ENCODE peak calls at places on chromosomes 12 and 14, in nine cellular contexts. T, E, V, K, B, L, P, C and M are unnamed samples.

GRCh38 chr12:70383484-70383883 is 17.4 kb downstream of the KCNMB4 start:
- DNase-seq in P (no peak), K (no peak), E (no peak), C (no peak), L (no peak), V (no peak), B (no peak), T (no peak), M (no peak)

GRCh38 chr14:106506901-106507305 is 980.5 kb downstream of the TMEM121 start:
- DNase-seq in K (no peak), E (no peak), C (no peak), P (no peak), V (no peak), B (no peak), T (no peak), L (no peak), M (peak; percentile 84)

GRCh38 chr12:109111775-109112491 is 4.5 kb upstream of the ACACB start:
- DNase-seq in E (peak; percentile 80), P (peak; percentile 73), K (peak; percentile 53), V (peak; percentile 79), B (no peak), L (peak; percentile 73), C (peak; percentile 76), T (peak; percentile 39), M (no peak)

GRCh38 chr14:47929334-47929733 is 253.9 kb upstream of the MDGA2 start:
- DNase-seq in B (no peak), K (no peak), V (no peak), P (no peak), E (no peak), T (no peak), L (no peak), C (no peak), M (no peak)

GRCh38 chr12:2624543-2625266 is 170.1 kb upstream of the FKBP4 start:
- DNase-seq in T (no peak), E (no peak), C (no peak), K (no peak), P (no peak), L (peak; percentile 29), B (no peak), V (no peak), M (no peak)

GRCh38 chr12:11795910-11796459 is 146.5 kb downstream of the ETV6 start:
- DNase-seq in K (peak; percentile 14), P (peak; percentile 62), V (no peak), B (no peak), T (peak; percentile 76), C (no peak), L (no peak), E (no peak), M (no peak)

GRCh38 chr14:77616133-77616453 is 344 bp downstream of the SPTLC2 start:
- DNase-seq in B (no peak), L (peak; percentile 22), V (no peak), T (peak; percentile 27), P (no peak), E (no peak), C (no peak), K (no peak), M (no peak)

GRCh38 chr14:55581011-55581806 is 1.2 kb downstream of the KTN1 start:
- DNase-seq in B (no peak), V (peak; percentile 90), L (peak; percentile 46), C (peak; percentile 42), E (no peak), T (peak; percentile 40), K (peak; percentile 58), P (peak; percentile 48), M (peak; percentile 45)

GRCh38 chr12:19978193-19978592 is 390.1 kb upstream of the PDE3A start:
- DNase-seq in K (no peak), B (no peak), T (no peak), E (no peak), V (no peak), P (no peak), L (peak; percentile 59), C (no peak), M (no peak)

GRCh38 chr12:45893240-45893639 is 97.1 kb downstream of the SCAF11 start:
- DNase-seq in V (no peak), K (no peak), B (no peak), E (no peak), L (peak; percentile 17), P (no peak), C (no peak), T (no peak), M (peak; percentile 27)

GRCh38 chr12:109475993-109476806 is 900 bp downstream of the KCTD10 start:
- DNase-seq in V (no peak), K (no peak), P (no peak), C (no peak), L (peak; percentile 22), T (no peak), E (no peak), B (no peak), M (no peak)

GRCh38 chr12:109020750-109021380 is at the start of gene SVOP:
- DNase-seq in E (peak; percentile 82), T (peak; percentile 81), V (peak; percentile 79), L (peak; percentile 93), B (peak; percentile 81), K (peak; percentile 88), P (peak; percentile 81), C (peak; percentile 58), M (peak; percentile 49)

GRCh38 chr12:124637586-124637985 is 70.2 kb upstream of the NCOR2 start:
- DNase-seq in P (peak; percentile 34), B (no peak), K (no peak), C (peak; percentile 45), V (no peak), E (no peak), L (no peak), T (peak; percentile 50), M (no peak)

GRCh38 chr12:121223283-121223946 is 13.5 kb downstream of the P2RX4 start:
- DNase-seq in E (no peak), C (peak; percentile 52), P (peak; percentile 40), V (no peak), T (no peak), K (peak; percentile 23), B (no peak), L (no peak), M (peak; percentile 87)

GRCh38 chr12:109098142-109098652 is 800 bp downstream of the UNG start:
- DNase-seq in K (no peak), L (peak; percentile 74), P (no peak), E (no peak), T (no peak), V (no peak), B (no peak), C (peak; percentile 65), M (no peak)

GRCh38 chr12:111447571-111448265 is 42.0 kb downstream of the SH2B3 start:
- DNase-seq in L (no peak), T (no peak), K (no peak), P (no peak), V (no peak), B (no peak), C (peak; percentile 19), E (peak; percentile 71), M (no peak)

GRCh38 chr12:46209165-46209564 is 59.7 kb downstream of the SLC38A1 start:
- DNase-seq in T (no peak), V (no peak), K (no peak), P (peak; percentile 12), E (no peak), C (no peak), B (no peak), L (no peak), M (no peak)

GRCh38 chr14:77108753-77109152 is 10.7 kb downstream of the CIPC start:
- DNase-seq in L (no peak), B (no peak), P (no peak), V (no peak), C (no peak), E (no peak), K (no peak), T (no peak), M (no peak)

GRCh38 chr12:120847392-120848157 is 56.6 kb downstream of the SPPL3 start:
- DNase-seq in B (no peak), T (no peak), C (no peak), K (no peak), P (no peak), L (no peak), E (no peak), V (no peak), M (no peak)

GRCh38 chr14:104800600-104801283 is at the start of gene ZBTB42:
- DNase-seq in B (peak; percentile 82), E (no peak), C (peak; percentile 95), K (peak; percentile 30), V (peak; percentile 93), P (peak; percentile 91), L (peak; percentile 81), T (peak; percentile 66), M (peak; percentile 37)

GRCh38 chr12:6821271-6821673 is 349 bp upstream of the GPR162 start:
- DNase-seq in B (peak; percentile 64), V (no peak), E (no peak), L (peak; percentile 77), K (peak; percentile 50), P (no peak), C (peak; percentile 43), T (peak; percentile 25), M (peak; percentile 62)

GRCh38 chr14:60777856-60778578 is 43.5 kb downstream of the MNAT1 start:
- DNase-seq in E (no peak), L (peak; percentile 81), C (no peak), T (no peak), V (no peak), K (no peak), B (no peak), P (no peak), M (no peak)

GRCh38 chr14:85010186-85010585 is 519.8 kb upstream of the FLRT2 start:
- DNase-seq in C (no peak), T (no peak), E (no peak), P (no peak), B (no peak), L (no peak), V (no peak), K (no peak), M (no peak)

GRCh38 chr12:111764120-111764821 is 2.5 kb upstream of the ALDH2 start:
- DNase-seq in K (no peak), V (no peak), E (no peak), T (no peak), P (no peak), C (no peak), L (no peak), B (no peak), M (no peak)

GRCh38 chr14:73786942-73787759 is 64.5 kb upstream of the PTGR2 start:
- DNase-seq in P (peak; percentile 45), V (peak; percentile 95), B (no peak), T (peak; percentile 47), K (peak; percentile 30), C (peak; percentile 75), L (peak; percentile 62), E (no peak), M (no peak)

GRCh38 chr12:124044809-124045321 is 71.8 kb downstream of the ZNF664 start:
- DNase-seq in E (no peak), V (no peak), B (no peak), P (no peak), K (no peak), T (no peak), L (no peak), C (no peak), M (peak; percentile 94)

GRCh38 chr14:90093942-90094595 is 32.3 kb downstream of the KCNK13 start:
- DNase-seq in P (peak; percentile 17), L (peak; percentile 24), C (no peak), E (no peak), T (no peak), V (no peak), K (no peak), B (peak; percentile 16), M (no peak)

GRCh38 chr12:57461904-57462306 is 2.3 kb downstream of the GLI1 start:
- DNase-seq in L (no peak), E (no peak), P (no peak), B (no peak), V (no peak), T (no peak), K (no peak), C (no peak), M (no peak)

GRCh38 chr12:106223485-106224391 is 24.1 kb downstream of the CKAP4 start:
- DNase-seq in K (peak; percentile 50), E (no peak), B (peak; percentile 30), L (peak; percentile 92), T (peak; percentile 32), C (peak; percentile 76), P (peak; percentile 82), V (peak; percentile 90), M (peak; percentile 42)

GRCh38 chr14:50677527-50678063 is 9.5 kb upstream of the SAV1 start:
- DNase-seq in B (no peak), T (peak; percentile 77), K (no peak), V (no peak), L (peak; percentile 56), P (peak; percentile 56), C (no peak), E (no peak), M (no peak)

GRCh38 chr14:74502236-74503019 is 8.9 kb downstream of the ISCA2 start:
- DNase-seq in L (no peak), V (no peak), T (peak; percentile 65), C (no peak), K (peak; percentile 64), P (peak; percentile 46), E (no peak), B (peak; percentile 17), M (peak; percentile 41)